ENCODE peak calls at places on chromosomes 2 and 18, in five cellular contexts. One of them, this sample, is unnamed.

GRCh38 chr2:130842770-130843169 is 6.1 kb downstream of the ARHGEF4 start:
- DNase-seq in activated T-cell treated with anti-CD3 and anti-CD28 coated beads for 1 hour: no peak
- DNase-seq in SK-N-MC: no peak
- DNase-seq in germinal center: no peak
- DNase-seq in activated CD8-positive, alpha-beta memory T cell treated with anti-CD3 and anti-CD28 coated beads for 48 hours: no peak
- DNase-seq in this sample: no peak

GRCh38 chr2:171087547-171087946 is 73.1 kb downstream of the TLK1 start:
- DNase-seq in activated CD8-positive, alpha-beta memory T cell treated with anti-CD3 and anti-CD28 coated beads for 48 hours: no peak
- DNase-seq in SK-N-MC: no peak
- DNase-seq in germinal center: no peak
- DNase-seq in activated T-cell treated with anti-CD3 and anti-CD28 coated beads for 1 hour: no peak
- DNase-seq in this sample: no peak

GRCh38 chr2:55839182-55839819 is 84.3 kb downstream of the EFEMP1 start:
- DNase-seq in germinal center: no peak
- DNase-seq in activated CD8-positive, alpha-beta memory T cell treated with anti-CD3 and anti-CD28 coated beads for 48 hours: no peak
- DNase-seq in SK-N-MC: no peak
- DNase-seq in activated T-cell treated with anti-CD3 and anti-CD28 coated beads for 1 hour: no peak
- DNase-seq in this sample: no peak

GRCh38 chr2:138829326-138829725 is 49.1 kb upstream of the NXPH2 start:
- DNase-seq in germinal center: no peak
- DNase-seq in activated CD8-positive, alpha-beta memory T cell treated with anti-CD3 and anti-CD28 coated beads for 48 hours: no peak
- DNase-seq in SK-N-MC: no peak
- DNase-seq in activated T-cell treated with anti-CD3 and anti-CD28 coated beads for 1 hour: no peak
- DNase-seq in this sample: no peak

GRCh38 chr18:37709740-37710139 is 144.1 kb upstream of the CELF4 start:
- DNase-seq in activated CD8-positive, alpha-beta memory T cell treated with anti-CD3 and anti-CD28 coated beads for 48 hours: no peak
- DNase-seq in SK-N-MC: no peak
- DNase-seq in germinal center: no peak
- DNase-seq in activated T-cell treated with anti-CD3 and anti-CD28 coated beads for 1 hour: no peak
- DNase-seq in this sample: no peak

GRCh38 chr18:48826271-48826670 is 124.5 kb downstream of the SMAD7 start:
- DNase-seq in germinal center: no peak
- DNase-seq in activated CD8-positive, alpha-beta memory T cell treated with anti-CD3 and anti-CD28 coated beads for 48 hours: no peak
- DNase-seq in activated T-cell treated with anti-CD3 and anti-CD28 coated beads for 1 hour: no peak
- DNase-seq in SK-N-MC: no peak
- DNase-seq in this sample: no peak

GRCh38 chr2:76998713-76999112 is 523.5 kb downstream of the LRRTM4 start:
- DNase-seq in activated T-cell treated with anti-CD3 and anti-CD28 coated beads for 1 hour: no peak
- DNase-seq in activated CD8-positive, alpha-beta memory T cell treated with anti-CD3 and anti-CD28 coated beads for 48 hours: no peak
- DNase-seq in SK-N-MC: peak; percentile 53
- DNase-seq in germinal center: no peak
- DNase-seq in this sample: no peak

GRCh38 chr2:112799291-112799975 is 15.1 kb upstream of the IL1A start:
- DNase-seq in activated T-cell treated with anti-CD3 and anti-CD28 coated beads for 1 hour: no peak
- DNase-seq in germinal center: no peak
- DNase-seq in SK-N-MC: no peak
- DNase-seq in activated CD8-positive, alpha-beta memory T cell treated with anti-CD3 and anti-CD28 coated beads for 48 hours: no peak
- DNase-seq in this sample: no peak

GRCh38 chr2:39216495-39217191 is 27.1 kb downstream of the CDKL4 start:
- DNase-seq in germinal center: no peak
- DNase-seq in SK-N-MC: no peak
- DNase-seq in activated CD8-positive, alpha-beta memory T cell treated with anti-CD3 and anti-CD28 coated beads for 48 hours: peak; percentile 31
- DNase-seq in activated T-cell treated with anti-CD3 and anti-CD28 coated beads for 1 hour: peak; percentile 44
- DNase-seq in this sample: peak; percentile 67

GRCh38 chr2:173983414-173983871 is 18.3 kb upstream of the SP3 start:
- DNase-seq in germinal center: no peak
- DNase-seq in activated T-cell treated with anti-CD3 and anti-CD28 coated beads for 1 hour: no peak
- DNase-seq in SK-N-MC: no peak
- DNase-seq in activated CD8-positive, alpha-beta memory T cell treated with anti-CD3 and anti-CD28 coated beads for 48 hours: no peak
- DNase-seq in this sample: no peak

GRCh38 chr18:31049189-31049588 is 6.6 kb upstream of the DSC3 start:
- DNase-seq in activated CD8-positive, alpha-beta memory T cell treated with anti-CD3 and anti-CD28 coated beads for 48 hours: no peak
- DNase-seq in activated T-cell treated with anti-CD3 and anti-CD28 coated beads for 1 hour: no peak
- DNase-seq in germinal center: no peak
- DNase-seq in SK-N-MC: no peak
- DNase-seq in this sample: no peak

GRCh38 chr2:235066895-235067294 is 115.1 kb downstream of the SH3BP4 start:
- DNase-seq in activated T-cell treated with anti-CD3 and anti-CD28 coated beads for 1 hour: no peak
- DNase-seq in SK-N-MC: no peak
- DNase-seq in germinal center: no peak
- DNase-seq in activated CD8-positive, alpha-beta memory T cell treated with anti-CD3 and anti-CD28 coated beads for 48 hours: no peak
- DNase-seq in this sample: no peak

GRCh38 chr2:39266139-39266805 is 22.5 kb upstream of the CDKL4 start:
- DNase-seq in SK-N-MC: no peak
- DNase-seq in germinal center: peak; percentile 14
- DNase-seq in activated T-cell treated with anti-CD3 and anti-CD28 coated beads for 1 hour: no peak
- DNase-seq in activated CD8-positive, alpha-beta memory T cell treated with anti-CD3 and anti-CD28 coated beads for 48 hours: no peak
- DNase-seq in this sample: no peak

GRCh38 chr18:21366896-21367295 is 124.9 kb downstream of the GREB1L start:
- DNase-seq in germinal center: no peak
- DNase-seq in activated T-cell treated with anti-CD3 and anti-CD28 coated beads for 1 hour: no peak
- DNase-seq in activated CD8-positive, alpha-beta memory T cell treated with anti-CD3 and anti-CD28 coated beads for 48 hours: no peak
- DNase-seq in SK-N-MC: no peak
- DNase-seq in this sample: no peak

GRCh38 chr2:240579771-240580614 is 6.5 kb upstream of the CAPN10 start:
- DNase-seq in activated T-cell treated with anti-CD3 and anti-CD28 coated beads for 1 hour: peak; percentile 65
- DNase-seq in SK-N-MC: no peak
- DNase-seq in activated CD8-positive, alpha-beta memory T cell treated with anti-CD3 and anti-CD28 coated beads for 48 hours: peak; percentile 22
- DNase-seq in germinal center: no peak
- DNase-seq in this sample: peak; percentile 70

GRCh38 chr2:199384043-199384442 is 73.7 kb downstream of the SATB2 start:
- DNase-seq in SK-N-MC: no peak
- DNase-seq in germinal center: no peak
- DNase-seq in activated T-cell treated with anti-CD3 and anti-CD28 coated beads for 1 hour: no peak
- DNase-seq in activated CD8-positive, alpha-beta memory T cell treated with anti-CD3 and anti-CD28 coated beads for 48 hours: no peak
- DNase-seq in this sample: no peak

GRCh38 chr2:229879551-229879950 is 42.3 kb downstream of the TRIP12 start:
- DNase-seq in SK-N-MC: no peak
- DNase-seq in germinal center: no peak
- DNase-seq in activated CD8-positive, alpha-beta memory T cell treated with anti-CD3 and anti-CD28 coated beads for 48 hours: no peak
- DNase-seq in activated T-cell treated with anti-CD3 and anti-CD28 coated beads for 1 hour: no peak
- DNase-seq in this sample: no peak

GRCh38 chr18:60198063-60198462 is 174.5 kb downstream of the MC4R start:
- DNase-seq in activated T-cell treated with anti-CD3 and anti-CD28 coated beads for 1 hour: no peak
- DNase-seq in germinal center: no peak
- DNase-seq in SK-N-MC: no peak
- DNase-seq in activated CD8-positive, alpha-beta memory T cell treated with anti-CD3 and anti-CD28 coated beads for 48 hours: no peak
- DNase-seq in this sample: no peak

GRCh38 chr18:24073791-24074190 is 59.2 kb downstream of the TTC39C start:
- DNase-seq in SK-N-MC: no peak
- DNase-seq in activated CD8-positive, alpha-beta memory T cell treated with anti-CD3 and anti-CD28 coated beads for 48 hours: no peak
- DNase-seq in germinal center: no peak
- DNase-seq in activated T-cell treated with anti-CD3 and anti-CD28 coated beads for 1 hour: no peak
- DNase-seq in this sample: no peak

This sample was measured in T-helper 22 cell.